ENCODE peak calls at places on chromosomes 5 and 9, in six cellular contexts. S is Caco-2, W is H9, J is foreskin fibroblast, R is neural crest cell, Y is neural progenitor cell. Z is an unnamed sample.

GRCh38 chr5:2128696-2129340 is 246.1 kb upstream of the IRX4 start:
- DNase-seq in J (no peak), S (no peak), W (no peak), Y (no peak), R (no peak), Z (no peak)

GRCh38 chr9:4750021-4750673 is 9.1 kb upstream of the AK3 start:
- DNase-seq in Y (peak; percentile 55), S (peak; percentile 12), W (no peak), J (peak; percentile 69), R (no peak), Z (peak; percentile 56)

GRCh38 chr9:13427587-13427986 is 148.1 kb upstream of the MPDZ start:
- DNase-seq in Y (peak; percentile 60), W (no peak), J (peak; percentile 73), R (peak; percentile 12), S (peak; percentile 0), Z (peak; percentile 36)

GRCh38 chr9:89814340-89815040 is 209.7 kb downstream of the GADD45G start:
- DNase-seq in Y (peak; percentile 22), J (no peak), W (no peak), S (no peak), R (no peak), Z (no peak)

GRCh38 chr5:126054593-126055347 is 368.4 kb upstream of the GRAMD2B start:
- DNase-seq in R (no peak), Y (no peak), J (no peak), S (no peak), W (no peak), Z (no peak)

GRCh38 chr9:75451045-75451444 is 362.7 kb downstream of the OSTF1 start:
- DNase-seq in W (no peak), J (peak; percentile 13), R (no peak), Y (peak; percentile 9), S (no peak), Z (no peak)

GRCh38 chr5:69032009-69032408 is 61.8 kb upstream of the SLC30A5 start:
- DNase-seq in Y (peak; percentile 9), S (no peak), W (no peak), R (no peak), J (no peak), Z (no peak)

GRCh38 chr9:112446518-112446917 is 40.1 kb upstream of the KIAA1958 start:
- DNase-seq in R (no peak), Y (no peak), J (no peak), W (no peak), S (no peak), Z (no peak)

GRCh38 chr5:121503111-121503840 is 348.4 kb upstream of the FTMT start:
- DNase-seq in J (peak; percentile 4), W (peak; percentile 56), R (no peak), Y (peak; percentile 57), S (no peak), Z (no peak)

GRCh38 chr5:135159626-135160025 is 125.6 kb upstream of the PITX1 start:
- DNase-seq in Y (no peak), S (peak; percentile 23), W (no peak), R (no peak), J (no peak), Z (no peak)

GRCh38 chr9:17018001-17018491 is 116.8 kb upstream of the CNTLN start:
- DNase-seq in S (no peak), Y (no peak), W (no peak), R (no peak), J (peak; percentile 94), Z (peak; percentile 88)

GRCh38 chr9:136697821-136698526 is 10.7 kb upstream of the AGPAT2 start:
- DNase-seq in W (no peak), R (no peak), Y (no peak), S (peak; percentile 78), J (no peak), Z (no peak)

GRCh38 chr5:134175874-134176522 is 752 bp downstream of the SKP1 start:
- DNase-seq in W (no peak), R (peak; percentile 32), J (peak; percentile 46), S (no peak), Y (no peak), Z (peak; percentile 25)

GRCh38 chr5:122200894-122201293 is 71.5 kb downstream of the ZNF474 start:
- DNase-seq in Y (no peak), J (no peak), S (no peak), W (no peak), R (no peak), Z (no peak)

GRCh38 chr9:121574771-121575519 is 75.3 kb upstream of the GGTA1 start:
- DNase-seq in J (no peak), W (no peak), R (peak; percentile 37), Y (no peak), S (no peak), Z (no peak)

GRCh38 chr9:121572581-121572980 is 72.9 kb upstream of the GGTA1 start:
- DNase-seq in J (no peak), W (no peak), R (no peak), Y (no peak), S (no peak), Z (no peak)

GRCh38 chr9:121577201-121577600 is 74.2 kb upstream of the DAB2IP start:
- DNase-seq in J (no peak), R (no peak), W (no peak), S (no peak), Y (no peak), Z (no peak)

GRCh38 chr9:121576281-121577075 is 75.0 kb upstream of the DAB2IP start:
- DNase-seq in W (no peak), S (no peak), Y (no peak), J (no peak), R (no peak), Z (no peak)

GRCh38 chr9:121573717-121574485 is 74.3 kb upstream of the GGTA1 start:
- DNase-seq in W (no peak), R (no peak), J (no peak), S (no peak), Y (peak; percentile 61), Z (no peak)
- TF ChIP-seq CTCF in W (no peak), R (no peak), J (no peak), S (no peak), Y (no peak), Z (no peak)

GRCh38 chr9:85741112-85741874 is 461 bp downstream of the AGTPBP1 start:
- DNase-seq in S (peak; percentile 51), R (peak; percentile 53), Y (peak; percentile 84), W (peak; percentile 56), J (no peak), Z (no peak)

GRCh38 chr9:85743290-85744128 is 1.8 kb upstream of the AGTPBP1 start:
- DNase-seq in Y (peak; percentile 39), J (peak; percentile 65), S (no peak), R (no peak), W (peak; percentile 38), Z (peak; percentile 50)

GRCh38 chr9:85740821-85741111 is 988 bp downstream of the AGTPBP1 start:
- DNase-seq in Y (no peak), W (no peak), S (no peak), J (peak; percentile 44), R (no peak), Z (no peak)

GRCh38 chr9:85742630-85742928 is 825 bp upstream of the AGTPBP1 start:
- DNase-seq in R (no peak), J (peak; percentile 65), Y (no peak), S (no peak), W (no peak), Z (peak; percentile 42)

DNA sequence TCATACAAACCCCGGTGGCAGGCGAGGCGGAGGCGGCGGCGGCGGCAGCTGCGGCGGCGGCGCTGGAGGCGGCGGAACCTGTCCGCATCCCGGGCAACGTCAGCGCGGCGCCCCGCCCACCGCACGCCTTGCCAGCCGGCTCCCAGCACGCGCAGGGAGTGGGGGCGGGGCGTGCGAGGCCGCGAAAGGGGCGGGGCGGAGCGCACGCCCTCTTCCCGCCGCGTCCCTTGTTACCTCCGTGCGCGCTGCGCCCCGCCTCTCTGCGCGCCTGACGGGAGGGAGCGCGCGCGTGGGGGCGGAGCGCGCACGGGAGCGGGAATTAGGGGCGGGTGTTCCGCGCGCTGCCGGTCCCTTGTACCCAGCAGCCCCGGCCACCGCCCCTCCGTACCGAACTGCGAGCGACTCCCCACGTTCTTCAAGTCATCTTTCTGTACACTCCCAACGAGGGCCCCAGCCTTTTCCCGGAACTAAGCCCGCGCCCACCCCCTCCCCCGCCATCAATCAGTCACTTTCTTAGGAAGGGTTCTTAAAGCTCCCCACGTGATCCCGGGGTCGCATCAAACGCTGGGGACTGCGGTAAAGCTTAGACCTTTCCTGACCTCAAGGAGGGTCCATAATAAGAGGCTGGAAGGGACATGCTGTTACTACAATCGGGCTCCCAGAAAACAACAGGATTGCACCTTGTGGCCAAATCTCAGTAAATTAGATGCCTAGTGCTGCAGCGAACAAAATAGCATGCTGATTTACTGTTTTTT is at the start of gene AGTPBP1:
- DNase-seq in R (peak; percentile 92), J (peak; percentile 98), S (peak; percentile 91), W (peak; percentile 96), Y (peak; percentile 98), Z (peak; percentile 83)
- TF ChIP-seq CTCF in R (peak; percentile 27), J (no peak), S (no peak), W (no peak), Y (no peak), Z (no peak)

GRCh38 chr5:151159649-151160373 is 2.2 kb upstream of the ANXA6 start:
- DNase-seq in J (no peak), R (no peak), W (no peak), S (no peak), Y (no peak), Z (no peak)
- TF ChIP-seq CTCF in J (no peak), R (no peak), W (no peak), S (no peak), Y (no peak), Z (no peak)

GRCh38 chr5:11903614-11904269 is 504 bp downstream of the CTNND2 start:
- DNase-seq in R (peak; percentile 64), S (peak; percentile 13), Y (peak; percentile 90), W (peak; percentile 45), J (peak; percentile 1), Z (no peak)
- TF ChIP-seq CTCF in R (peak; percentile 46), S (no peak), Y (peak; percentile 34), W (peak; percentile 33), J (no peak), Z (no peak)

GRCh38 chr5:169850407-169850806 is 129.9 kb downstream of the INSYN2B start:
- DNase-seq in W (no peak), J (no peak), S (no peak), R (no peak), Y (no peak), Z (no peak)
- TF ChIP-seq CTCF in W (peak; percentile 61), J (no peak), S (no peak), R (peak; percentile 46), Y (peak; percentile 37), Z (peak; percentile 45)

GRCh38 chr5:26003966-26004365 is 1034.4 kb downstream of the CDH9 start:
- DNase-seq in S (no peak), W (no peak), R (no peak), Y (no peak), J (no peak), Z (no peak)

GRCh38 chr5:26012078-26012477 is 1026.3 kb downstream of the CDH9 start:
- DNase-seq in J (no peak), W (no peak), S (no peak), R (no peak), Y (no peak), Z (no peak)

GRCh38 chr5:26009742-26010141 is 1028.6 kb downstream of the CDH9 start:
- DNase-seq in Y (peak; percentile 63), J (no peak), R (peak; percentile 12), W (peak; percentile 65), S (peak; percentile 34), Z (no peak)
- TF ChIP-seq CTCF in Y (peak; percentile 62), J (no peak), R (peak; percentile 55), W (peak; percentile 74), S (peak; percentile 35), Z (no peak)

GRCh38 chr5:66223637-66224036 is 79.5 kb downstream of the SREK1 start:
- DNase-seq in J (no peak), Y (no peak), S (peak; percentile 19), W (no peak), R (no peak), Z (no peak)
- TF ChIP-seq CTCF in J (peak; percentile 20), Y (peak; percentile 32), S (peak; percentile 20), W (peak; percentile 57), R (peak; percentile 40), Z (peak; percentile 73)

Z was measured in HFFc6.